ENCODE peak calls at places on chromosomes 12 and 14, in four cellular contexts. Z is GM06990, X is HCEC 1CT, D is memory B cell. R is an unnamed sample.

GRCh38 chr12:84136862-84137367 is 775.7 kb downstream of the SLC6A15 start:
- DNase-seq in Z (no peak), X (peak), D (no peak), R (peak)

GRCh38 chr12:51625370-51625769 is 34.3 kb downstream of the SCN8A start:
- DNase-seq in Z (no peak), X (no peak), D (no peak), R (no peak)

GRCh38 chr12:109740694-109741245 is 27.1 kb downstream of the FAM222A start:
- DNase-seq in Z (no peak), X (no peak), D (no peak), R (no peak)

GRCh38 chr12:48033451-48033850 is 29.2 kb upstream of the COL2A1 start:
- DNase-seq in Z (no peak), X (no peak), D (no peak), R (no peak)

GRCh38 chr14:70934084-70934483 is 26.8 kb downstream of the PCNX1 start:
- DNase-seq in Z (no peak), X (peak), D (no peak), R (no peak)

GRCh38 chr14:84453541-84453940 is 1076.4 kb upstream of the FLRT2 start:
- DNase-seq in Z (no peak), X (peak), D (no peak), R (no peak)

GRCh38 chr12:9649532-9649940 is 20.0 kb upstream of the CLEC2D start:
- DNase-seq in Z (no peak), X (no peak), D (peak), R (peak)

GRCh38 chr12:96399919-96400630 is at the start of gene CDK17:
- DNase-seq in Z (peak), X (peak), D (peak), R (peak)

GRCh38 chr14:65940056-65940735 is 527.7 kb downstream of the FUT8 start:
- DNase-seq in Z (no peak), X (no peak), D (no peak), R (no peak)

GRCh38 chr12:25994901-25995625 is 36.6 kb downstream of the RASSF8 start:
- DNase-seq in Z (no peak), X (no peak), D (no peak), R (no peak)

GRCh38 chr14:81277096-81277495 is 56.3 kb upstream of the GTF2A1 start:
- DNase-seq in Z (no peak), X (no peak), D (no peak), R (no peak)

GRCh38 chr12:10190558-10191388 is 11.9 kb downstream of the TMEM52B start:
- DNase-seq in Z (no peak), X (peak), D (peak), R (peak)

GRCh38 chr14:30298266-30298795 is 260.6 kb upstream of the G2E3 start:
- DNase-seq in Z (no peak), X (no peak), D (no peak), R (peak)

GRCh38 chr12:121968880-121969279 is 50.5 kb downstream of the CFAP251 start:
- DNase-seq in Z (no peak), X (no peak), D (no peak), R (no peak)

GRCh38 chr14:102217399-102217798 is 77.7 kb downstream of the WDR20 start:
- DNase-seq in Z (no peak), X (no peak), D (no peak), R (no peak)

GRCh38 chr12:50066402-50066801 is 9.0 kb downstream of the ASIC1 start:
- DNase-seq in Z (no peak), X (peak), D (no peak), R (peak)

GRCh38 chr12:19066471-19067001 is 63.0 kb upstream of the PLEKHA5 start:
- DNase-seq in Z (no peak), X (no peak), D (no peak), R (no peak)

GRCh38 chr14:97697772-97698171 is 900.6 kb downstream of the VRK1 start:
- DNase-seq in Z (peak), X (no peak), D (no peak), R (no peak)

GRCh38 chr14:103723176-103724081 is 7.8 kb downstream of the ZFYVE21 start:
- DNase-seq in Z (no peak), X (no peak), D (no peak), R (no peak)

GRCh38 chr12:126747530-126748149 is 1519.3 kb upstream of the TMEM132C start:
- DNase-seq in Z (no peak), X (no peak), D (peak), R (no peak)

GRCh38 chr12:12263909-12264308 is 2.9 kb downstream of the LRP6 start:
- DNase-seq in Z (no peak), X (no peak), D (no peak), R (no peak)

GRCh38 chr14:95519699-95520098 is 3.2 kb upstream of the SYNE3 start:
- DNase-seq in Z (peak), X (peak), D (no peak), R (peak)

GRCh38 chr14:35116242-35116641 is 5.5 kb downstream of the PPP2R3C start:
- DNase-seq in Z (no peak), X (no peak), D (no peak), R (no peak)

GRCh38 chr14:65137648-65138317 is 35.5 kb upstream of the MAX start:
- DNase-seq in Z (no peak), X (no peak), D (no peak), R (peak)

GRCh38 chr12:59823535-59823934 is 227.7 kb downstream of the SLC16A7 start:
- DNase-seq in Z (no peak), X (peak), D (no peak), R (peak)

GRCh38 chr12:67355428-67356385 is 86.5 kb downstream of the CAND1 start:
- DNase-seq in Z (peak), X (peak), D (peak), R (peak)

GRCh38 chr14:94282991-94283723 is 9.9 kb downstream of the SERPINA10 start:
- DNase-seq in Z (no peak), X (no peak), D (no peak), R (no peak)

GRCh38 chr12:52086366-52086765 is 6.9 kb downstream of the SMIM41 start:
- DNase-seq in Z (no peak), X (no peak), D (no peak), R (no peak)

GRCh38 chr14:72845196-72845595 is 48.7 kb downstream of the DPF3 start:
- DNase-seq in Z (no peak), X (no peak), D (no peak), R (no peak)

GRCh38 chr14:60805881-60806569 is 71.5 kb downstream of the MNAT1 start:
- DNase-seq in Z (no peak), X (no peak), D (no peak), R (peak)

GRCh38 chr12:18323159-18323558 is 61.8 kb downstream of the PIK3C2G start:
- DNase-seq in Z (no peak), X (peak), D (no peak), R (peak)

GRCh38 chr12:82174936-82175335 is 183.3 kb downstream of the CCDC59 start:
- DNase-seq in Z (no peak), X (no peak), D (no peak), R (no peak)

GRCh38 chr12:65867428-65867827 is 43.1 kb downstream of the HMGA2 start:
- DNase-seq in Z (no peak), X (peak), D (no peak), R (peak)

GRCh38 chr12:98401427-98401826 is 114.0 kb upstream of the TMPO start:
- DNase-seq in Z (no peak), X (no peak), D (no peak), R (no peak)

GRCh38 chr14:50943261-50943942 is 881 bp downstream of the PYGL start:
- DNase-seq in Z (no peak), X (peak), D (peak), R (no peak)